ENCODE peak calls at places on chromosomes 3 and 15, in ten cellular contexts. B, O, M, J, X, Q, D, H, W and A are unnamed samples.
A peak's percentile ranks its signal among the peaks of the same experiment; 100 is the strongest.

GRCh38 chr3:136929984-136930671 is 27.7 kb upstream of the IL20RB start:
- DNase-seq in B (no peak), Q (no peak), X (no peak), J (no peak), W (no peak), O (peak; percentile 65), H (no peak), D (no peak), M (no peak), A (no peak)

GRCh38 chr3:28139288-28139687 is 102.1 kb upstream of the CMC1 start:
- DNase-seq in H (no peak), X (no peak), W (no peak), Q (no peak), O (peak; percentile 63), M (no peak), J (no peak), D (no peak), B (no peak), A (no peak)

GRCh38 chr3:187519428-187519890 is 150.7 kb downstream of the SST start:
- DNase-seq in O (no peak), M (no peak), J (no peak), Q (no peak), B (no peak), W (no peak), D (peak; percentile 43), X (peak; percentile 78), H (no peak), A (no peak)

GRCh38 chr3:135982922-135983581 is 17.5 kb downstream of the PPP2R3A start:
- DNase-seq in J (no peak), X (peak; percentile 74), M (no peak), B (no peak), W (no peak), O (peak; percentile 67), D (no peak), H (no peak), Q (no peak), A (peak; percentile 71)

GRCh38 chr3:14123308-14124222 is 1.1 kb downstream of the CHCHD4 start:
- DNase-seq in M (no peak), O (no peak), W (no peak), J (no peak), X (no peak), B (no peak), D (no peak), Q (no peak), H (no peak), A (no peak)

GRCh38 chr15:23038741-23039150 is 623 bp downstream of the TUBGCP5 start:
- DNase-seq in W (no peak), Q (no peak), O (peak; percentile 70), J (no peak), X (peak; percentile 63), B (peak; percentile 8), M (no peak), H (no peak), D (no peak), A (peak; percentile 73)

GRCh38 chr3:132083159-132083558 is 48.3 kb upstream of the CPNE4 start:
- DNase-seq in Q (no peak), J (no peak), W (no peak), B (no peak), M (no peak), D (no peak), X (no peak), H (no peak), O (no peak), A (no peak)

GRCh38 chr15:43469867-43470266 is 23.1 kb downstream of the TP53BP1 start:
- DNase-seq in X (no peak), W (peak; percentile 71), Q (no peak), D (no peak), O (peak; percentile 82), H (no peak), M (no peak), J (no peak), B (no peak), A (peak; percentile 81)

GRCh38 chr3:12508316-12508715 is 24.0 kb downstream of the TSEN2 start:
- DNase-seq in B (no peak), D (no peak), J (no peak), Q (no peak), M (no peak), X (peak; percentile 88), H (no peak), W (no peak), O (peak; percentile 100), A (peak; percentile 93)

GRCh38 chr3:151537751-151538150 is 76.9 kb upstream of the IGSF10 start:
- DNase-seq in W (no peak), J (no peak), X (peak; percentile 56), B (no peak), H (no peak), D (no peak), M (no peak), Q (no peak), O (peak; percentile 29), A (no peak)

GRCh38 chr3:117600666-117601065 is 891.1 kb downstream of the TUSC7 start:
- DNase-seq in H (no peak), M (no peak), J (no peak), D (no peak), B (no peak), W (no peak), O (no peak), X (no peak), Q (no peak), A (peak; percentile 15)

GRCh38 chr3:85781806-85782205 is 823.0 kb downstream of the CADM2 start:
- DNase-seq in J (no peak), W (no peak), D (no peak), Q (no peak), X (no peak), M (no peak), H (no peak), O (no peak), B (no peak), A (no peak)

GRCh38 chr3:170321326-170322034 is 36.0 kb upstream of the SKIL start:
- DNase-seq in H (no peak), M (no peak), X (peak; percentile 78), D (no peak), O (no peak), B (no peak), W (peak; percentile 45), J (no peak), Q (peak; percentile 80), A (no peak)

GRCh38 chr3:45948881-45949280 is 5.6 kb downstream of the CXCR6 start:
- DNase-seq in H (no peak), B (no peak), X (no peak), W (no peak), M (no peak), Q (no peak), O (no peak), D (no peak), J (no peak), A (no peak)

GRCh38 chr3:55491296-55491816 is 4.2 kb upstream of the WNT5A start:
- DNase-seq in M (no peak), X (peak; percentile 92), W (no peak), B (no peak), Q (no peak), H (no peak), D (no peak), O (peak; percentile 85), J (no peak), A (peak; percentile 93)

GRCh38 chr15:29454506-29454905 is 184.9 kb upstream of the NSMCE3 start:
- DNase-seq in X (peak; percentile 28), D (no peak), O (no peak), H (no peak), Q (no peak), B (no peak), W (no peak), J (no peak), M (no peak), A (no peak)

GRCh38 chr3:182349951-182350350 is 443.4 kb upstream of the ATP11B start:
- DNase-seq in D (no peak), O (no peak), X (peak; percentile 41), M (no peak), J (no peak), H (no peak), W (no peak), Q (no peak), B (no peak), A (no peak)

GRCh38 chr3:71066356-71066755 is 517.2 kb downstream of the FOXP1 start:
- DNase-seq in W (no peak), B (no peak), O (peak; percentile 32), J (no peak), D (peak; percentile 34), X (no peak), H (peak; percentile 12), Q (no peak), M (no peak), A (no peak)

GRCh38 chr3:112365636-112366035 is 32.7 kb downstream of the CD200 start:
- DNase-seq in J (no peak), O (peak; percentile 55), Q (no peak), H (no peak), X (peak; percentile 18), M (no peak), W (no peak), D (no peak), B (no peak), A (no peak)

GRCh38 chr15:53591041-53591440 is 168.4 kb downstream of the WDR72 start:
- DNase-seq in H (no peak), Q (no peak), B (no peak), X (no peak), O (no peak), M (no peak), J (no peak), D (no peak), W (no peak), A (no peak)

GRCh38 chr3:65751123-65751700 is 287.5 kb downstream of the MAGI1 start:
- DNase-seq in M (peak; percentile 19), X (peak; percentile 5), J (no peak), H (no peak), O (peak; percentile 55), W (no peak), B (peak; percentile 1), D (peak; percentile 28), Q (no peak), A (peak; percentile 52)

GRCh38 chr3:120646771-120647449 is 35.1 kb downstream of the HGD start:
- DNase-seq in M (no peak), W (no peak), J (no peak), H (no peak), O (peak; percentile 43), Q (no peak), X (no peak), B (no peak), D (no peak), A (no peak)

GRCh38 chr3:122055215-122055614 is at the start of gene CD86:
- DNase-seq in X (peak; percentile 5), W (peak; percentile 92), Q (no peak), H (no peak), D (no peak), B (no peak), O (no peak), M (no peak), J (no peak), A (peak; percentile 4)

GRCh38 chr3:195063596-195064193 is 207.3 kb downstream of the XXYLT1 start:
- DNase-seq in X (no peak), D (no peak), J (no peak), W (peak; percentile 61), M (no peak), O (no peak), Q (peak; percentile 54), B (no peak), H (no peak), A (peak; percentile 69)

GRCh38 chr3:3509665-3510064 is 289.6 kb upstream of the LRRN1 start:
- DNase-seq in X (no peak), D (no peak), H (no peak), M (no peak), B (no peak), O (no peak), W (no peak), J (no peak), Q (no peak), A (no peak)

GRCh38 chr15:75200765-75201608 is 695 bp upstream of the C15orf39 start:
- DNase-seq in D (peak; percentile 89), O (peak; percentile 35), W (no peak), Q (peak; percentile 87), H (peak; percentile 27), X (peak; percentile 30), M (no peak), B (peak; percentile 19), J (peak; percentile 11), A (peak; percentile 92)

GRCh38 chr15:57003418-57003817 is 85.0 kb downstream of the TCF12 start:
- DNase-seq in Q (no peak), J (no peak), O (peak; percentile 93), W (no peak), M (no peak), H (no peak), B (no peak), D (no peak), X (peak; percentile 85), A (peak; percentile 82)

GRCh38 chr3:78517932-78518331 is 1249.9 kb downstream of the ROBO1 start:
- DNase-seq in M (no peak), D (no peak), X (no peak), H (no peak), B (no peak), Q (no peak), J (no peak), O (no peak), W (no peak), A (no peak)